ENCODE peak calls at places on chromosome 5, in seven cellular contexts. U is neuronal stem cell, I is IMR-90, Y is H9, D is mesenchymal stem cell, O is H1, M is trophoblast cell. F is an unnamed sample.
A peak's percentile ranks its signal among the peaks of the same experiment; 100 is the strongest.

GRCh38 chr5:14267166-14267838 is 124.2 kb downstream of the TRIO start:
- DNase-seq in M (peak; percentile 35), U (no peak), O (no peak), I (no peak), D (no peak), Y (no peak), F (peak; percentile 94)

GRCh38 chr5:93320920-93321319 is 260.1 kb downstream of the NR2F1-AS1 start:
- DNase-seq in I (no peak), O (no peak), Y (no peak), U (no peak), D (no peak), M (no peak), F (no peak)

GRCh38 chr5:132104561-132104960 is 31.0 kb downstream of the CSF2 start:
- DNase-seq in U (no peak), D (peak; percentile 24), Y (no peak), O (no peak), M (no peak), I (peak; percentile 66), F (no peak)

GRCh38 chr5:96538831-96539250 is 105.8 kb upstream of the PCSK1 start:
- DNase-seq in Y (no peak), M (no peak), U (no peak), O (no peak), D (no peak), I (peak; percentile 49), F (no peak)

GRCh38 chr5:133714161-133714915 is 102.0 kb upstream of the FSTL4 start:
- DNase-seq in O (no peak), U (no peak), Y (no peak), D (no peak), M (no peak), I (no peak), F (no peak)

GRCh38 chr5:39801306-39801705 is 376.5 kb upstream of the DAB2 start:
- DNase-seq in D (no peak), M (no peak), O (no peak), I (no peak), Y (no peak), U (no peak), F (no peak)

GRCh38 chr5:141223112-141223783 is at the start of gene PCDHB14:
- DNase-seq in U (peak; percentile 43), M (no peak), D (peak; percentile 23), I (peak; percentile 20), Y (peak; percentile 70), O (no peak), F (peak; percentile 86)

GRCh38 chr5:14174235-14174636 is 31.1 kb downstream of the TRIO start:
- DNase-seq in Y (peak; percentile 77), D (peak; percentile 80), U (no peak), M (peak; percentile 69), O (no peak), I (peak; percentile 56), F (peak; percentile 89)

GRCh38 chr5:53037141-53037859 is 48.1 kb downstream of the ITGA2 start:
- DNase-seq in D (peak; percentile 86), M (peak; percentile 64), I (peak; percentile 78), Y (no peak), O (no peak), U (no peak), F (no peak)

GRCh38 chr5:129377504-129377903 is 82.6 kb upstream of the ADAMTS19 start:
- DNase-seq in I (no peak), Y (no peak), U (no peak), D (no peak), O (no peak), M (no peak), F (no peak)

GRCh38 chr5:98656106-98656795 is 117.2 kb upstream of the RGMB start:
- DNase-seq in M (no peak), Y (no peak), U (peak; percentile 61), I (peak; percentile 48), O (no peak), D (no peak), F (peak; percentile 60)

GRCh38 chr5:163436515-163436914 is 880 bp upstream of the CCNG1 start:
- DNase-seq in U (no peak), O (no peak), Y (no peak), D (no peak), M (no peak), I (no peak), F (no peak)

GRCh38 chr5:127006711-127007110 is 23.6 kb downstream of the MARCHF3 start:
- DNase-seq in I (peak; percentile 73), Y (no peak), M (no peak), O (no peak), U (no peak), D (no peak), F (no peak)

GRCh38 chr5:56405116-56405515 is 172.0 kb upstream of the ANKRD55 start:
- DNase-seq in O (no peak), D (no peak), I (no peak), U (peak; percentile 9), M (no peak), Y (no peak), F (peak; percentile 91)

GRCh38 chr5:109740329-109740728 is 50.6 kb downstream of the MAN2A1 start:
- DNase-seq in O (no peak), Y (peak; percentile 45), U (no peak), M (no peak), D (peak; percentile 36), I (peak; percentile 34), F (peak; percentile 70)

GRCh38 chr5:174910245-174910737 is 185.9 kb downstream of the MSX2 start:
- DNase-seq in D (peak; percentile 12), U (peak; percentile 67), O (peak; percentile 92), Y (peak; percentile 88), M (peak; percentile 48), I (peak; percentile 18), F (peak; percentile 76)

GRCh38 chr5:78610163-78610583 is 38.4 kb downstream of the LHFPL2 start:
- DNase-seq in M (no peak), O (no peak), U (no peak), Y (no peak), D (peak; percentile 70), I (peak; percentile 67), F (no peak)

GRCh38 chr5:108654042-108654441 is 93.7 kb upstream of the FER start:
- DNase-seq in U (no peak), I (peak; percentile 70), Y (no peak), O (no peak), M (no peak), D (no peak), F (no peak)

GRCh38 chr5:113447651-113448050 is 12.9 kb upstream of the TSSK1B start:
- DNase-seq in D (no peak), U (peak; percentile 11), M (no peak), I (no peak), Y (no peak), O (no peak), F (no peak)

DNA sequence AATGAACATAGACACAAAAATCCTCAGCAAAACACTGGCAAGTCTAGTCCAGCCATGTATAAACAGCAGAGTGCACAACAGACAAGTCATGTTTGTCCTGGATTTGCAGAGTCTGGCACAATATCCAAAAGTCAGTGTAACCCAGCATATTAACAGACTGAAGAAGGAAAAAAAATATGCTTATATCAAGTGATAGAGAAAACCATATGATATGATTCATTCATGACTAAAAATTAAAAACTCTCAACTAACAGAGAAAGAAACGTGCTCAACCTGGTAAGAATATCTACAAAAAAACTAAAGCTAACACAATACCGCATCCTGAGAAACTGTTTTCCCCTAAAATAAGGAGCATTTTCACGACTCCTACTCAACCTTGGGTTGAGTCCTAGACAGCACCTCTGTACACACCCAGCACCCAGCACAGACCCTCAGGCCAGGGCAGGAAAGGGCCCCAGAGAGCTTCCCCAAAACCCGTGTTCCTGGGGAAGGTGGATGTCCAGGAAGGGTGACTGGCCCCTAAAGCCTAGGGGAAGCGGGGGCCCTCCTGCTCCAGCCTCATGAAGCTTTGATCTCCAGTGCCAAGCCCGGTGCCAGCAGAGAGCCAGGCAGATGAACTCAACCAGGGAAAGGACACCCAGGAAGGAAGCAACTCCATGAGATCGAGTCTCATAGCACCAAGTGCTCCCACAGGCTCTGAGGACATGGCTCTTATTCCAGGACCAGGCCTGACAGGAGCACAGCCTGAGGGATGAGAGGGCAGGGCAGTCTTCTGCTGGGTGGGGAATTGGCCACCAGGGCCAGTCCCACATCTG is 38.9 kb downstream of the ADAMTS2 start:
- DNase-seq in U (no peak), I (peak; percentile 75), M (no peak), O (no peak), Y (no peak), D (no peak), F (no peak)
- H2BK120ac ChIP-seq in U (no peak overlapping the region), I (peak overlapping the region; percentile 72), M (no peak overlapping the region), O (no peak overlapping the region), Y (no peak overlapping the region), D (no peak overlapping the region), F (no peak overlapping the region)

GRCh38 chr5:35777358-35778087 is 79.2 kb upstream of the IL7R start:
- DNase-seq in I (peak; percentile 83), D (peak; percentile 81), Y (peak; percentile 47), M (peak; percentile 68), U (peak; percentile 60), O (peak; percentile 68), F (peak; percentile 85)
- H2BK120ac ChIP-seq in I (peak overlapping the region; percentile 78), D (no peak overlapping the region), Y (no peak overlapping the region), M (no peak overlapping the region), U (no peak overlapping the region), O (no peak overlapping the region), F (no peak overlapping the region)

DNA sequence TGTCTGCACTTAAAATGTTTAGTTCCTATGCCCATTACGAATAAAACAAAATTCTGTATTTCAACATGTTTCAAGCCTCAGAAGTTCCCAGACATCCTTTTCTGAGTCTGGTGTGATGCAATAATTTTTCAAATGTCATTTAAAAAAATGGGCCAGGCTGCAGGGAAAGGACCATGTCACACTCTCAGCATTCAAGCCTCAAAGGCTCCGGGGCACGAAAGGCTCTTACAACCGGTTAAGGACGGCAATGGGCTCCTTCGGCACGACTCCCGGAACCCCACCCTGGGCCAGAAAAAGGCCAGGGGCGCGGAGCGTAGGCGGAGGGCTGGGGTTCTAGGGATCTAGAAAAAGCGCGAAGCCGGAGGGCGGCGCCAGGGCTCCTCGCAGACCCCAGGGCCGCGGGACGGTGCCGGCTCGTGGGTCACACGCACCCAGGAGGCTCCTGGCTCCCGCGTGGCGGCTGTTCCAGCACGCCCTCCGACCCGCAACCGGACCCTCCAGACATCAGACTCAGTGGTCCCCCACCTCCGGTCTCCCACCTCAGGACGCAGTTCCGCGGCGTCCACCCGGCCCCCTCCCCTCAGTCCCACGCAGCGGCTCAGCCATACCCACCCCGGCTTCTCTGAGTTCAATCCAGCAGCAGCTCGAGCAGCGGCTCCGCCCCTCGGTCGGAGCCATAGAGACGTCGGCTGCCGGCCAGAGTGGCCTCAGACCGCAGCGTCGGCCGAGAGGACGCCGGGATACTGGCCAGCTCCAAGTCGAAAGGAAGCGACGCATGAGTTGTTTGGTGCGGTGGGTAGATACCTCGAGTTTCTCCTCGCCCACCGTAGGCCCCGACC is at the start of gene TMEM267:
- DNase-seq in I (peak; percentile 92), O (peak; percentile 88), D (peak; percentile 95), U (peak; percentile 85), Y (peak; percentile 89), M (peak; percentile 94), F (peak; percentile 97)
- H2BK120ac ChIP-seq in I (peak within 1 kb of the TSS; percentile 81), O (peak within 1 kb of the TSS; percentile 43), D (peak within 1 kb of the TSS; percentile 86), U (peak within 1 kb of the TSS; percentile 39), Y (peak within 1 kb of the TSS; percentile 19), M (peak within 1 kb of the TSS; percentile 96), F (peak within 1 kb of the TSS; percentile 30)

DNA sequence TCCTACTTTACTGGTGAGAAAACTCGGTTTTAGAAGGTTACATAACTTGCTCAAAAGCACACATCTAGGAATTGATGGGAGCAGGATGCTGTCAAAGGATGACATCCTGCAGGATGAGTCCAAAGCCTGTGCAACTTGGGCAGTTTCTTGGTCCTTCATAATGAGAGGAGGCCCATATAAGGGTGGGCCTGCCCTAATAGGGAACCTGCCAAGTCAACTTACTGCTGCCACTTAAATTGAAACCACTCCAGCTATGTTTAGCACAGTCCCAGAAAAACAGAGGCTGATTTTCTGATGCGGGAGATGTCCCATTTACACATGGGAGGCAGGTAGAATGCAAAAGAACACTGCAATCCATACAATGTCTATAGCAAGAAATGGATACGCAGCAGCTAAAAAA is 61.8 kb downstream of the FBXO38 start:
- DNase-seq in M (no peak), O (no peak), D (no peak), Y (no peak), U (no peak), I (no peak), F (no peak)
- H2BK120ac ChIP-seq in M (no peak overlapping the region), O (no peak overlapping the region), D (no peak overlapping the region), Y (no peak overlapping the region), U (no peak overlapping the region), I (no peak overlapping the region), F (no peak overlapping the region)